ENCODE peak calls at places on chromosomes 12 and 14, in five cellular contexts. A is right cardiac atrium, F is cardiac muscle cell, P is aorta, S is right lobe of liver. H is an unnamed sample. For H3K4me1, the result is how much of the 10 kb centered on the place peaks cover.

GRCh38 chr14:68638056-68638816 is 154.6 kb downstream of the ZFP36L1 start:
- DNase-seq in A (no peak), F (no peak), P (no peak), S (no peak), H (no peak)

GRCh38 chr12:111298583-111299436 is 70.1 kb downstream of the PHETA1 start:
- DNase-seq in A (peak), F (peak), P (no peak), S (no peak), H (peak)

GRCh38 chr14:73241481-73242165 is 4.3 kb downstream of the PAPLN start:
- DNase-seq in A (no peak), F (no peak), P (peak), S (peak), H (no peak)

GRCh38 chr12:2413999-2414792 is 361.4 kb downstream of the CACNA1C start:
- DNase-seq in A (no peak), F (no peak), P (no peak), S (no peak), H (no peak)

GRCh38 chr14:95106966-95107365 is 50.4 kb downstream of the DICER1 start:
- DNase-seq in A (no peak), F (no peak), P (no peak), S (no peak), H (no peak)

GRCh38 chr12:57149309-57149900 is 2.0 kb upstream of the LRP1-AS start:
- DNase-seq in A (peak), F (no peak), P (peak), S (peak), H (no peak)

GRCh38 chr14:58607571-58608317 is 30.0 kb upstream of the DACT1 start:
- DNase-seq in A (no peak), F (no peak), P (no peak), S (no peak), H (no peak)

GRCh38 chr14:77403798-77404197 is 19.5 kb downstream of the NOXRED1 start:
- DNase-seq in A (no peak), F (no peak), P (no peak), S (no peak), H (no peak)

DNA sequence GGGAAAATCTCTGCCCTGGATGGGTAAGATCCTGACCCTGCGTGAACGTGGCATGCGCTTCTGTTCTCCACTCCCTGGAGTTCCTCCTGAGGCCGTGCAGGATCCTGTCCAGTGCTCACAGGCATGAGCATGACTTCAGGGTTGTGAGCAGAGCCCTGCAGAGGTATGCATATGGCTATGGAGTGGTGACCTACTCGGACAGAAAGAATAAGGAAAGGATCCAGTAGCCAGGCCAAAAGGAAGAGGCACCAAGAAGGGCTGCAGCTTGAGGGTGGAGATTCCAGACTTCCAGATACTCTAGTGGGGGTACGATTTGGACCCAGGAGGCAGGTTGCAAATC is 20.8 kb upstream of the CD27 start:
- DNase-seq in A (no peak), F (no peak), P (no peak), S (no peak), H (no peak)
- H3K4me1 ChIP-seq in A (under half), F (under half), P (under half), S (under half), H (under half)

GRCh38 chr12:116587270-116587669 is 28.1 kb downstream of the MAP1LC3B2 start:
- DNase-seq in A (no peak), F (no peak), P (no peak), S (no peak), H (no peak)
- H3K4me1 ChIP-seq in A (under half), F (under half), P (under half), S (under half), H (under half)

GRCh38 chr12:97560359-97560758 is 97.8 kb downstream of the RMST start:
- DNase-seq in A (no peak), F (no peak), P (no peak), S (no peak), H (no peak)
- H3K4me1 ChIP-seq in A (under half), F (under half), P (under half), S (under half), H (under half)

DNA sequence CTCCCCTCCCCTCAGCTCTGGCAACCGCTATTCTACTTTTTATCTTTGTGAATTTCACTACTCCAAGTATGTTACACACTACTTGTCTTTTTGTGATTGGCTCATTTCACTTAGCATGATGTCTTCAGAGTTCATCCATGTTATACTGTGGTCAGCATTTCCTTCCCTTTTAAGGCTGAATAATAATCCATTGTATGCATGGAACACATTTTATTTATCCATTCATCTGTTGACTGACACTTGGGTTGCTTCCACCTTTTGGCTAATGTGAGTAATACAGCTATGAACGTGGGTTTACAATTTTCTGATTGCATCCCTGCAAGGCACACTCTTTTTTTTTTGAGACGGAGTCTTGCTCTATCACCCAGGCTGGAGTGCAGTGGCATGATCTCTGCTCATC is 53.0 kb upstream of the FUT8 start:
- DNase-seq in A (no peak), F (no peak), P (no peak), S (no peak), H (peak)
- H3K4me1 ChIP-seq in A (under half), F (under half), P (under half), S (under half), H (under half)

DNA sequence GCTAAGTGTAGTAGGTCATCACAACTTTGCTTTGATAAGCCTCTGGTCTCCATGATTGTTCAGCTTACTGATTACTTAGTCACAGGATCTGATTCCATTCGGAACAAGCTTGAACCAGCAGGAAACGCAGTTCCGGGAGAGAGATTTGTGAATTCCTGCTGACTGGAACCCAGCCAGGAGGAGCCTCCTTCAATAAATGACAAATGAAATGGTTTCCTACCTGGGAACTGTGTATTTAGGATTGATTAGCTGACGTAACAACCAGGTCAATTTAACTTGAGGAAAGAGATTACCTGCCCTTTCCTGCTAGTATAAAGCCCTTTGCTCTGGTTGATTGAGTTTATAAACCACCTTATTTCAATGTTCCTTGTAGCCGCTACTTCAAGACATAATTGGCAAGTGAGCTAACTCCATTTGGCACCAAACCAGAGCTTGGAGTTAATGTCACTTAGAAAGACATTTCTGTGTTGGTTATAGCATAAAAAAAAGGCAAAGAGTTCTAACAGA is 35.1 kb upstream of the KCNH3 start:
- DNase-seq in A (peak), F (no peak), P (no peak), S (no peak), H (peak)
- H3K4me1 ChIP-seq in A (under half), F (under half), P (under half), S (under half), H (half or more)

DNA sequence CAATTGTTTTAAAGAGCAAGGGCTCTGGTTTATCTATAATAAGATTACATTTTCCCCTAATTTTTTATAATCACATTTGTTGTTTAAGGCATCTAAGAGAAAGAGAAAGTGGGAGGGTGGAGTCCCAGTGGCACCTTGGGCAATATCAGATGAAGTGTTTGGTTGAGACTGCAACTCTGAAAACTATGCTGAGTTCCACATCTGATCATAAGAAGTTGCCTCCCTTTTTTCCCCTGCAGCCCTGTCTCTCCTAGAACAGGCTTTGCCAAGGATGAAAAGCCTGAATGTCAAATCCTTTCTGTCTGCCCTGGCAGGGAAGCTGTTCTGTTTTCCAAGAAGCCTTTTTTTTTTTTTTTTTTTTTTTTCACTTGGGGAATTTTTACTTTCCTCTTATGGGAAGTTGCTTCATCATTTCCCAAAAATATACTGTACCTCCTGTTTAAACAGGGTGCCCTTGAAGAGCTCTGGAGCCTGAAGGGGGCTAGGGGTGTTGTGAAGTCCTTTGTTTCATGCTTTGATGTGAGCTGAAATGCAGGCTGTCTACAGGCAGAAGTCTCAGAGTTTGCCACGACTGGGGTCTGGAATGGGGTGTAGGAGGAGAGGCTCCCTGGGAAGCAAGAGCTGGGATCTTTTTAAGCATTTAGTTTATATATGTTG is 71.3 kb downstream of the SUSD6 start:
- DNase-seq in A (no peak), F (no peak), P (no peak), S (no peak), H (no peak)
- H3K4me1 ChIP-seq in A (under half), F (under half), P (under half), S (under half), H (under half)

GRCh38 chr12:53739285-53740129 is 12.3 kb upstream of the CALCOCO1 start:
- DNase-seq in A (no peak), F (no peak), P (no peak), S (no peak), H (no peak)
- H3K4me1 ChIP-seq in A (under half), F (under half), P (under half), S (under half), H (under half)

GRCh38 chr12:108855284-108856169 is 1.9 kb downstream of the SSH1 start:
- DNase-seq in A (no peak), F (peak), P (no peak), S (no peak), H (no peak)
- H3K4me1 ChIP-seq in A (under half), F (under half), P (under half), S (under half), H (half or more)

H was measured in endothelial cell of umbilical vein.